ENCODE peak calls at places on chromosomes 11 and 22, in six cellular contexts. G is colonic mucosa, I is spleen, U is heart right ventricle, N is testis, J is left ventricle myocardium inferior. D is an unnamed sample. For H3K36me3, the result is how much of the 10 kb centered on the place peaks cover.

GRCh38 chr11:26700536-26701235 is 21.2 kb downstream of the SLC5A12 start:
- DNase-seq in G (no peak), I (no peak), U (no peak), N (no peak), J (no peak), D (peak)

GRCh38 chr11:68767672-68768071 is 16.4 kb upstream of the TESMIN start:
- DNase-seq in G (no peak), I (no peak), U (no peak), N (peak), J (no peak), D (no peak)

GRCh38 chr11:19441752-19442553 is 201.2 kb upstream of the E2F8 start:
- DNase-seq in G (no peak), I (no peak), U (peak), N (no peak), J (peak), D (peak)

GRCh38 chr11:17719028-17719939 is at the start of gene MYOD1:
- DNase-seq in G (no peak), I (no peak), U (no peak), N (no peak), J (no peak), D (peak)

GRCh38 chr11:14373941-14374646 is 15.1 kb upstream of the RRAS2 start:
- DNase-seq in G (no peak), I (no peak), U (no peak), N (no peak), J (no peak), D (peak)

GRCh38 chr11:64268687-64269379 is 15.6 kb downstream of the BAD start:
- DNase-seq in G (peak), I (peak), U (peak), N (peak), J (peak), D (peak)

GRCh38 chr11:33266418-33267215 is 9.4 kb downstream of the HIPK3 start:
- DNase-seq in G (no peak), I (no peak), U (peak), N (peak), J (peak), D (no peak)

GRCh38 chr11:35146074-35146521 is 7.1 kb downstream of the CD44 start:
- DNase-seq in G (no peak), I (no peak), U (no peak), N (no peak), J (no peak), D (no peak)

GRCh38 chr11:15607361-15608036 is 492.8 kb downstream of the INSC start:
- DNase-seq in G (no peak), I (no peak), U (no peak), N (no peak), J (no peak), D (no peak)

GRCh38 chr11:67369801-67370284 is 3.6 kb downstream of the CLCF1 start:
- DNase-seq in G (no peak), I (no peak), U (no peak), N (no peak), J (no peak), D (peak)

GRCh38 chr11:111905391-111905790 is 6.2 kb downstream of the CRYAB start:
- DNase-seq in G (no peak), I (no peak), U (no peak), N (no peak), J (no peak), D (peak)

GRCh38 chr11:67504023-67504949 is 877 bp downstream of the PITPNM1 start:
- DNase-seq in G (no peak), I (peak), U (peak), N (no peak), J (no peak), D (peak)

GRCh38 chr11:133833101-133833898 is 12.0 kb downstream of the SPATA19 start:
- DNase-seq in G (no peak), I (peak), U (no peak), N (no peak), J (no peak), D (peak)

GRCh38 chr11:122748968-122749687 is 89.2 kb upstream of the CRTAM start:
- DNase-seq in G (no peak), I (no peak), U (no peak), N (peak), J (no peak), D (peak)

GRCh38 chr11:88327061-88327460 is 10.5 kb downstream of the CTSC start:
- DNase-seq in G (no peak), I (no peak), U (no peak), N (no peak), J (no peak), D (no peak)

GRCh38 chr11:122139595-122139866 is 23.5 kb upstream of the BLID start:
- DNase-seq in G (no peak), I (no peak), U (no peak), N (no peak), J (no peak), D (no peak)

GRCh38 chr22:47282851-47283250 is 520.4 kb downstream of the TBC1D22A start:
- DNase-seq in G (no peak), I (no peak), U (no peak), N (no peak), J (no peak), D (peak)

GRCh38 chr11:67576742-67577475 is 6.7 kb upstream of the GSTP1 start:
- DNase-seq in G (no peak), I (no peak), U (no peak), N (no peak), J (no peak), D (no peak)

GRCh38 chr11:102345923-102346322 is 1.1 kb upstream of the BIRC2 start:
- DNase-seq in G (no peak), I (no peak), U (no peak), N (no peak), J (no peak), D (no peak)

GRCh38 chr11:108117746-108118371 is 3.5 kb upstream of the ACAT1 start:
- DNase-seq in G (no peak), I (no peak), U (no peak), N (no peak), J (no peak), D (peak)

GRCh38 chr22:29302681-29303465 is 3.6 kb upstream of the GAS2L1 start:
- DNase-seq in G (no peak), I (no peak), U (no peak), N (peak), J (no peak), D (peak)

GRCh38 chr22:22195265-22196017 is 49.1 kb upstream of the VPREB1 start:
- DNase-seq in G (peak), I (peak), U (peak), N (peak), J (no peak), D (peak)

GRCh38 chr11:76624515-76625379 is 45.8 kb downstream of the LRRC32 start:
- DNase-seq in G (peak), I (peak), U (no peak), N (no peak), J (no peak), D (peak)

GRCh38 chr11:35138949-35139881 is at the start of gene CD44:
- DNase-seq in G (peak), I (peak), U (peak), N (peak), J (peak), D (peak)

GRCh38 chr22:27074016-27074415 is 416.6 kb downstream of the MIAT start:
- DNase-seq in G (no peak), I (no peak), U (no peak), N (no peak), J (no peak), D (no peak)

GRCh38 chr11:94880216-94880615 is 93.1 kb downstream of the CWC15 start:
- DNase-seq in G (no peak), I (no peak), U (no peak), N (no peak), J (no peak), D (no peak)

GRCh38 chr22:38843201-38843715 is 570 bp downstream of the NPTXR start:
- DNase-seq in G (no peak), I (peak), U (peak), N (peak), J (peak), D (peak)
- H3K4me3 ChIP-seq in G (peak), I (peak), U (peak), N (peak), J (peak), D (peak)

GRCh38 chr11:36289226-36289852 is at the start of gene COMMD9:
- DNase-seq in G (peak), I (peak), U (peak), N (peak), J (peak), D (peak)
- TF ChIP-seq CTCF in G (no peak), I (no peak), U (no peak), N (no peak), J (no peak), D (no peak)

GRCh38 chr11:72007089-72007476 is 8.4 kb downstream of the IL18BP start:
- DNase-seq in G (no peak), I (no peak), U (no peak), N (no peak), J (no peak), D (peak)
- H3K36me3 ChIP-seq in G (half or more), I (half or more), U (half or more), N (under half), J (half or more), D (half or more)

GRCh38 chr11:47983464-47984397 is 3.4 kb downstream of the PTPRJ start:
- DNase-seq in G (no peak), I (no peak), U (no peak), N (no peak), J (no peak), D (peak)

GRCh38 chr11:47987310-47987709 is 7.0 kb downstream of the PTPRJ start:
- DNase-seq in G (peak), I (no peak), U (no peak), N (no peak), J (no peak), D (no peak)

GRCh38 chr11:47987781-47988180 is 7.4 kb downstream of the PTPRJ start:
- DNase-seq in G (peak), I (no peak), U (no peak), N (peak), J (no peak), D (peak)

GRCh38 chr11:47986219-47986618 is 5.9 kb downstream of the PTPRJ start:
- DNase-seq in G (no peak), I (no peak), U (no peak), N (no peak), J (no peak), D (no peak)

GRCh38 chr11:47986742-47987141 is 6.4 kb downstream of the PTPRJ start:
- DNase-seq in G (no peak), I (no peak), U (no peak), N (no peak), J (no peak), D (no peak)
- H3K4me3 ChIP-seq in G (no peak), I (no peak), U (no peak), N (no peak), J (no peak), D (no peak)

GRCh38 chr11:22633354-22633902 is 7.8 kb upstream of the FANCF start:
- DNase-seq in G (no peak), I (no peak), U (no peak), N (no peak), J (no peak), D (no peak)
- TF ChIP-seq CTCF in G (no peak), I (no peak), U (no peak), N (no peak), J (no peak), D (no peak)

GRCh38 chr22:17930455-17931313 is 93.7 kb downstream of the MICAL3 start:
- DNase-seq in G (no peak), I (no peak), U (no peak), N (no peak), J (no peak), D (peak)
- H3K36me3 ChIP-seq in G (under half), I (under half), U (under half), N (under half), J (under half), D (under half)

GRCh38 chr11:392102-392777 is 1.8 kb upstream of the PKP3 start:
- DNase-seq in G (no peak), I (no peak), U (no peak), N (no peak), J (no peak), D (no peak)

GRCh38 chr11:394858-395655 is 1.0 kb downstream of the PKP3 start:
- DNase-seq in G (peak), I (no peak), U (no peak), N (no peak), J (no peak), D (no peak)

GRCh38 chr11:393219-394033 is 583 bp upstream of the PKP3 start:
- DNase-seq in G (peak), I (no peak), U (no peak), N (no peak), J (no peak), D (peak)

GRCh38 chr11:395866-396265 is 1.9 kb downstream of the PKP3 start:
- DNase-seq in G (peak), I (no peak), U (no peak), N (no peak), J (no peak), D (no peak)

DNA sequence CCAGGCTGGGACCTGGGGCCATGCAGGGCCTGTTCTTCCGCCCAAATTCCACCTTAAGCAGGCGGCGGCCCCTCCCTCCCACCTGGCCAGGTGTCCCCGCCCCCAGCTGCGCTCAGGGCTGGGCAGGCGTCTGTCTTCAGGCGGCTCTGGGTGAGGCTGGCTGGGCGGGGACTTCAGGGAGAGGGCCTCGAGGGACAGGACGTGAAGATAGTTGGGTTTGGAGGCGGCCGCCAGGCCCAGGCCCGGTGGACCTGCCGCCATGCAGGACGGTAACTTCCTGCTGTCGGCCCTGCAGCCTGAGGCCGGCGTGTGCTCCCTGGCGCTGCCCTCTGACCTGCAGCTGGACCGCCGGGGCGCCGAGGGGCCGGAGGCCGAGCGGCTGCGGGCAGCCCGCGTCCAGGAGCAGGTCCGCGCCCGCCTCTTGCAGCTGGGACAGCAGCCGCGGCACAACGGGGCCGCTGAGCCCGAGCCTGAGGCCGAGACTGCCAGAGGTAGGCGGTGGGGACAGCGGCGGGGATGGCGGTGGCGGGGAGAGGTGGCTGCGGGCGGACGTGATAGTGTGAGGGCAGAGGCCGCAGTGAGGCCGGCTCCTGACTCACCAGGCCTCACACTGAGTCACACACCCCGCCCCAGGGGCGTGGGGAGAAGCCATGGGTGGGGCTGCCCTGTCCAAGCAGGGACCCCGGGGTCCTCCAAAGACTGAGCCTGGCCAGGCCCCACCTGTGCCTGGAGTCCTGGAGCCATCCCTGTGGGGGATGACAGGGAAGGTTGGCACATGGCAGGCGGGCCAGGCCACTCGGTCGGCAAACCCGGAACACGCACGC is at the start of gene PKP3:
- DNase-seq in G (peak), I (no peak), U (peak), N (no peak), J (no peak), D (peak)
- H3K4me3 ChIP-seq in G (peak), I (no peak), U (no peak), N (no peak), J (peak), D (peak)

D was measured in osteoblast.